ENCODE peak calls at places on chromosomes 5 and 9, in seven cellular contexts. Z, X, A, Y, J, K and F are unnamed samples. For H3K4me1 and H3K9me3, the result is how much of the 10 kb centered on the place peaks cover.

GRCh38 chr5:18800293-18801025 is 1166.2 kb downstream of the TAF11L14 start:
- DNase-seq in Z (no peak), X (no peak), A (no peak), Y (no peak), J (no peak), K (no peak), F (no peak)

GRCh38 chr9:77016526-77017504 is 2.6 kb upstream of the FOXB2 start:
- DNase-seq in Z (peak), X (no peak), A (no peak), Y (no peak), J (peak), K (no peak), F (no peak)

GRCh38 chr9:127545196-127546124 is 66.6 kb upstream of the STXBP1 start:
- DNase-seq in Z (peak), X (no peak), A (no peak), Y (peak), J (peak), K (peak), F (peak)

GRCh38 chr9:72394061-72394460 is 29.1 kb upstream of the ZFAND5 start:
- DNase-seq in Z (no peak), X (no peak), A (no peak), Y (no peak), J (no peak), K (no peak), F (no peak)

GRCh38 chr5:81428446-81428845 is 34.5 kb upstream of the ACOT12 start:
- DNase-seq in Z (no peak), X (no peak), A (no peak), Y (no peak), J (no peak), K (no peak), F (no peak)

GRCh38 chr9:96398582-96399334 is 15.2 kb upstream of the SLC35D2 start:
- DNase-seq in Z (no peak), X (no peak), A (no peak), Y (peak), J (no peak), K (no peak), F (no peak)

GRCh38 chr5:90983148-90983547 is 400.0 kb downstream of the ARRDC3 start:
- DNase-seq in Z (no peak), X (no peak), A (no peak), Y (no peak), J (no peak), K (no peak), F (no peak)

GRCh38 chr5:176810687-176811501 is 535 bp downstream of the UNC5A start:
- DNase-seq in Z (no peak), X (no peak), A (no peak), Y (no peak), J (no peak), K (no peak), F (no peak)

GRCh38 chr5:90022711-90023053 is 386.9 kb downstream of the CETN3 start:
- DNase-seq in Z (no peak), X (no peak), A (no peak), Y (no peak), J (no peak), K (no peak), F (no peak)

GRCh38 chr9:7147136-7148090 is 389.6 kb downstream of the KDM4C start:
- DNase-seq in Z (no peak), X (peak), A (no peak), Y (no peak), J (no peak), K (peak), F (no peak)

GRCh38 chr5:71861682-71862457 is 142.8 kb downstream of the CARTPT start:
- DNase-seq in Z (no peak), X (no peak), A (no peak), Y (no peak), J (no peak), K (no peak), F (no peak)

GRCh38 chr9:96487949-96488348 is 38.0 kb downstream of the HABP4 start:
- DNase-seq in Z (no peak), X (peak), A (no peak), Y (no peak), J (no peak), K (no peak), F (no peak)

GRCh38 chr9:124844291-124844690 is 9.0 kb upstream of the WDR38 start:
- DNase-seq in Z (no peak), X (no peak), A (no peak), Y (no peak), J (no peak), K (no peak), F (no peak)

GRCh38 chr5:178467261-178468195 is 122.7 kb downstream of the COL23A1 start:
- DNase-seq in Z (peak), X (peak), A (no peak), Y (no peak), J (no peak), K (peak), F (no peak)

GRCh38 chr5:122262107-122262506 is 49.9 kb upstream of the SNCAIP start:
- DNase-seq in Z (no peak), X (no peak), A (no peak), Y (no peak), J (no peak), K (no peak), F (no peak)

GRCh38 chr5:10885026-10885425 is 124.0 kb upstream of the DAP start:
- DNase-seq in Z (no peak), X (no peak), A (no peak), Y (no peak), J (no peak), K (no peak), F (no peak)

GRCh38 chr5:113232667-113233066 is 202.1 kb downstream of the TSSK1B start:
- DNase-seq in Z (no peak), X (no peak), A (no peak), Y (no peak), J (no peak), K (no peak), F (no peak)

GRCh38 chr5:65730910-65731309 is 8.9 kb downstream of the NLN start:
- DNase-seq in Z (no peak), X (no peak), A (no peak), Y (no peak), J (no peak), K (no peak), F (no peak)

GRCh38 chr5:130136300-130136699 is 232.0 kb downstream of the CHSY3 start:
- DNase-seq in Z (no peak), X (no peak), A (no peak), Y (no peak), J (no peak), K (no peak), F (no peak)

GRCh38 chr5:172045315-172045632 is 38.8 kb upstream of the FBXW11 start:
- DNase-seq in Z (no peak), X (no peak), A (no peak), Y (no peak), J (no peak), K (no peak), F (no peak)

GRCh38 chr5:88882321-88883038 is 504 bp downstream of the MEF2C start:
- DNase-seq in Z (peak), X (no peak), A (peak), Y (no peak), J (no peak), K (no peak), F (no peak)

GRCh38 chr9:137605146-137606004 is at the start of gene ARRDC1:
- DNase-seq in Z (peak), X (peak), A (peak), Y (peak), J (peak), K (peak), F (peak)

GRCh38 chr5:38319486-38319885 is 61.1 kb downstream of the EGFLAM start:
- DNase-seq in Z (no peak), X (no peak), A (no peak), Y (no peak), J (no peak), K (no peak), F (no peak)

GRCh38 chr9:14345586-14346237 is 31.8 kb upstream of the NFIB start:
- DNase-seq in Z (peak), X (no peak), A (no peak), Y (no peak), J (peak), K (no peak), F (no peak)
- H3K4me1 ChIP-seq in Z (under half), X (under half), A (under half), Y (under half), J (half or more), K (under half), F (under half)

DNA sequence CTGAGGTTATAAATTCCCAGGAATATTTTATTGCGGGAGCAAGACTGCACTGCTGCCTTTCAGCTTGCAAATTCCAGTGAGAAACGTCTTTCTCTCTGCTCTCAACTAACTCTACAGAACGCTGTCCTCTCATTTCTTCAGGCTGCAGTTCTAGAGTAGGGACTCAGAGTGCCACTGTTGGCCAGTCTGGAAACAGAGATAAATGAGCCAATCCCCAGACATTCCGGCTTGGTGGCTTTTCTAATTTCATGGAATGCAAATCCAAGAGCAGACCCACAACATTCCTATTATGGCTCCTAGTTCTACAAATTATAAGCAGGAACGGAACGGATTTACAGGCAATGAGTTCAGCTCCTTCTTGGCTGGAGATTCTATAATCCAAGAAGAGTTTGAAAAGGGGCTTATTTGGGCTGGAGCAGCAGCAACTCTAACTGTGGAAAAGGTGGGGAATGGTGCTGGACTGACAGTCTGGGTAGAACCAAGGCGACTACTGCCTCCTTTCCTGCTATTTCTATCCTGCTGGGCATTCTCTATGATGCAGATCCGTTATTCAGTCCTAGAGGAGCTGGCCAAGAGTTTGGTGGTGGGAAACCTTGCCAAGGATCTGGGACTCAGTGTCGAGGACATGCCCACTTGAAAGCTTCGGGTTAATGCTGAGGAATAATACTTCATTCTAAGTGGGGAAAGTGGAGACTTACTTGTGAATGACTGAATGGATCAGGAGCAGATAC is 9.3 kb downstream of the PCDHGA12 start:
- DNase-seq in Z (no peak), X (no peak), A (no peak), Y (no peak), J (no peak), K (no peak), F (no peak)
- H3K9me3 ChIP-seq in Z (under half), X (under half), A (under half), Y (under half), J (under half), K (half or more), F (under half)

GRCh38 chr5:138869763-138870500 is 5.2 kb downstream of the LRRTM2 start:
- DNase-seq in Z (no peak), X (no peak), A (no peak), Y (no peak), J (no peak), K (no peak), F (no peak)
- H3K4me1 ChIP-seq in Z (under half), X (under half), A (under half), Y (under half), J (half or more), K (under half), F (under half)

DNA sequence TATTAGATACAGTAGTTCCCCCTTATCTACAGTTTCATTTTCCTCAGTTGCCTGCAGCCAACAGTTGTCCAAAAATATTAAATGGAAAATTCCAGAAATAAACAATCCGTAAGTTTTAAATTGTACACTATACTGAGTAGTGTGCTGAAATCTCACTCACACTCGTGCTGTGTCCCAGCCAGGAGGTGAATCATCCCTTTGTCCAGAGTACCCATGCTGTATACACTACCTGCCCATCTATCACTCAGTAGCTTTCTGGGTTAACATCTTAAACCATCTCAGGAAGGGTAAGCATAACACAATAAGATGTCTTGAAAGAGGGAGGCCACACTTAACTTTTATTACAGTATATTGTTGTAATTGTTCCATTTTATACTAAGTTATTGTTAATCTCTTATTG is 31.7 kb upstream of the DNAH5 start:
- DNase-seq in Z (no peak), X (no peak), A (no peak), Y (no peak), J (no peak), K (no peak), F (no peak)
- H3K9me3 ChIP-seq in Z (under half), X (under half), A (under half), Y (under half), J (under half), K (under half), F (under half)